ENCODE peak calls at places on chromosomes 4 and X, in four cellular contexts. E, B, S and R are unnamed samples.

GRCh38 chr4:74054483-74055032 is 16.1 kb upstream of the CXCL3 start:
- DNase-seq in S (no peak), B (no peak), E (no peak), R (no peak)

GRCh38 chr4:184265566-184266351 is 48.1 kb upstream of the ENPP6 start:
- DNase-seq in B (no peak), E (peak; percentile 55), S (no peak), R (no peak)

GRCh38 chr4:158253350-158253980 is 43.2 kb downstream of the TMEM144 start:
- DNase-seq in E (peak; percentile 71), B (peak; percentile 53), S (peak; percentile 71), R (peak; percentile 73)

GRCh38 chr4:1851575-1852415 is 4.2 kb downstream of the LETM1 start:
- DNase-seq in E (no peak), B (no peak), S (peak; percentile 33), R (peak; percentile 53)

GRCh38 chr4:105909699-105910340 is 14.5 kb downstream of the NPNT start:
- DNase-seq in E (no peak), B (no peak), S (peak; percentile 26), R (no peak)

GRCh38 chr4:138898282-138898681 is 117.3 kb upstream of the NOCT start:
- DNase-seq in S (no peak), B (no peak), E (no peak), R (no peak)

GRCh38 chr4:138609943-138610350 is 367.8 kb upstream of the SLC7A11 start:
- DNase-seq in B (no peak), S (no peak), E (no peak), R (peak; percentile 5)

GRCh38 chr4:20428410-20429160 is 176.9 kb downstream of the SLIT2 start:
- DNase-seq in E (no peak), S (no peak), B (no peak), R (no peak)

GRCh38 chr4:83731609-83732008 is 195.7 kb downstream of the GPAT3 start:
- DNase-seq in E (no peak), S (no peak), B (no peak), R (no peak)

GRCh38 chr4:165541773-165542459 is 163.1 kb downstream of the CPE start:
- DNase-seq in B (no peak), S (no peak), E (no peak), R (no peak)

GRCh38 chr4:77120888-77121508 is 36.0 kb upstream of the CCNG2 start:
- DNase-seq in B (peak; percentile 3), E (no peak), S (peak; percentile 43), R (no peak)

GRCh38 chr4:119628281-119629141 is at the start of gene PDE5A:
- DNase-seq in B (peak; percentile 46), E (peak; percentile 78), S (peak; percentile 91), R (peak; percentile 69)

GRCh38 chr4:83582289-83582756 is 46.4 kb downstream of the GPAT3 start:
- DNase-seq in B (no peak), E (peak; percentile 69), S (peak; percentile 73), R (no peak)

GRCh38 chrX:49164589-49165360 is 2.2 kb downstream of the MAGIX start:
- DNase-seq in S (no peak), E (no peak), B (no peak), R (no peak)

GRCh38 chrX:49167740-49168108 is 4.0 kb upstream of the PLP2 start:
- DNase-seq in E (no peak), S (no peak), B (no peak), R (no peak)

GRCh38 chrX:49163555-49164419 is 1.2 kb downstream of the MAGIX start:
- DNase-seq in S (peak; percentile 91), E (peak; percentile 80), B (peak; percentile 53), R (peak; percentile 96)

GRCh38 chrX:49166914-49167739 is 4.6 kb downstream of the MAGIX start:
- DNase-seq in S (peak; percentile 57), B (no peak), E (peak; percentile 58), R (peak; percentile 78)

DNA sequence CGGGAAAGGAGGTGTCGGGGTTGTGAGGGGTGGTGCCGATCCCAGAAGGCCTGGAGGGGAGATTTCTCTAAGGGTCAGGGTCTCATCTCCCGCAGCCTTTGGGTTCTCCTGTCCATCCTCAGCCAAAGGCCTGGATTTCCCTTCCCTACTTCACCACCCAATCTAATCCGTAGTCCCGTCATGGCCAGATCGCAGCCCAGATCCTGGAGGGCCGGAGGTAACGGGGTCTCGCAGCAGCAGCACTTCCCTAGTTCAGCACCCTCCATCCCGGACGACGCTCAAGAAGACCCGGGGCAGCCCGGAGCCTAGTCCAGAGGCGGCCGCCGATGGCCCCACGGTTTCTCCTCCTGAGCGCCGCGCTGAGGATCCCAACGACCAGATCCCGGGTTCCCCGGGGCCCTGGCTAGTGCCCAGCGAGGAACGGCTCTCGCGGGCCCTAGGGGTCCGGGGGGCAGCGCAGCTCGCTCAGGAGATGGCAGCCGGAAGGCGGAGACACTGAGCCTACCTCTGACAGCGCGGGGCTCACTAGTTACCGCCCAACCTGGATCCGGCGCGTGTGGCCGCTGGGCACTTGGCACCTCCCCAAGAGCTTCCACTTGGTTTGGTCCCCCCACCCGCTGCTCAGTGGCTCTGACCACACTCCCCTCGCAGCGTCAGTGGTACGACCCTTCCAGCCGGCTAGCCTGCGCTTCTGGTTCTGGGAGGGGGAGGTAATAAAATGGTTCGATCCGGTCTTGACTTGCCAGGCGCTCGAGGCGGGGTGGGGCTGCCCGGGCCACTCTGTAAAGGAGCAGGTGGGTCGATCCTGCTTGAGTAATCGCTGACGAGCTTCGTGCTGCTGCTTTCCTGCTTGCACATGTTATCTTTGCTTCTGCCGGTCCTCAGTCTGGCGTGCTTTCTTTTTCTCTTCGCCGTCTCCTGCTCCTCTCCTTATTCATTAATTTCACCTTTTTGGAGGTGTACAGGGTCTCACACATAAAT is 3.6 kb downstream of the MAGIX start:
- DNase-seq in E (peak; percentile 66), S (peak; percentile 83), B (no peak), R (peak; percentile 91)
- TF ChIP-seq POLR2A in E (no peak), S (peak; percentile 15), B (no peak), R (peak; percentile 59)

GRCh38 chrX:153971632-153972367 is at the start of gene HCFC1:
- DNase-seq in S (peak; percentile 91), E (peak; percentile 87), B (peak; percentile 75), R (peak; percentile 96)
- TF ChIP-seq POLR2A in S (peak; percentile 79), E (no peak), B (no peak), R (peak; percentile 75)

GRCh38 chrX:150982786-150983525 is at the start of gene HMGB3:
- DNase-seq in E (peak; percentile 92), B (peak; percentile 89), S (peak; percentile 90), R (peak; percentile 92)
- TF ChIP-seq POLR2A in E (no peak), B (peak; percentile 59), S (peak; percentile 63), R (peak; percentile 67)

GRCh38 chr4:40630335-40631021 is 814 bp upstream of the RBM47 start:
- DNase-seq in E (no peak), B (no peak), S (peak; percentile 86), R (no peak)
- TF ChIP-seq POLR2A in E (no peak), B (no peak), S (no peak), R (no peak)

GRCh38 chrX:136868283-136869055 is 12.1 kb downstream of the RBMX start:
- DNase-seq in S (no peak), E (no peak), B (no peak), R (no peak)
- TF ChIP-seq POLR2A in S (no peak), E (no peak), B (no peak), R (peak; percentile 9)

GRCh38 chrX:68498044-68498507 is 775 bp upstream of the YIPF6 start:
- DNase-seq in B (peak; percentile 19), S (no peak), E (no peak), R (peak; percentile 43)

GRCh38 chrX:68504237-68504636 is 5.4 kb downstream of the YIPF6 start:
- DNase-seq in E (peak; percentile 2), S (no peak), B (no peak), R (peak; percentile 13)

GRCh38 chrX:68503830-68504229 is 5.0 kb downstream of the YIPF6 start:
- DNase-seq in E (no peak), S (no peak), B (no peak), R (no peak)

GRCh38 chrX:68500105-68500504 is 1.3 kb downstream of the YIPF6 start:
- DNase-seq in B (no peak), S (no peak), E (no peak), R (no peak)

GRCh38 chrX:68498508-68499379 is at the start of gene YIPF6:
- DNase-seq in S (peak; percentile 80), E (peak; percentile 71), B (peak; percentile 55), R (peak; percentile 86)
- TF ChIP-seq POLR2A in S (peak; percentile 93), E (peak; percentile 96), B (peak; percentile 94), R (peak; percentile 98)

GRCh38 chr4:151029537-151029936 is 14.5 kb upstream of the LRBA start:
- DNase-seq in B (no peak), S (no peak), E (no peak), R (no peak)

GRCh38 chr4:151034829-151035228 is 19.7 kb upstream of the LRBA start:
- DNase-seq in B (no peak), E (no peak), S (no peak), R (no peak)

GRCh38 chr4:151035321-151035720 is 20.2 kb upstream of the LRBA start:
- DNase-seq in E (no peak), B (peak; percentile 41), S (peak; percentile 43), R (no peak)

DNA sequence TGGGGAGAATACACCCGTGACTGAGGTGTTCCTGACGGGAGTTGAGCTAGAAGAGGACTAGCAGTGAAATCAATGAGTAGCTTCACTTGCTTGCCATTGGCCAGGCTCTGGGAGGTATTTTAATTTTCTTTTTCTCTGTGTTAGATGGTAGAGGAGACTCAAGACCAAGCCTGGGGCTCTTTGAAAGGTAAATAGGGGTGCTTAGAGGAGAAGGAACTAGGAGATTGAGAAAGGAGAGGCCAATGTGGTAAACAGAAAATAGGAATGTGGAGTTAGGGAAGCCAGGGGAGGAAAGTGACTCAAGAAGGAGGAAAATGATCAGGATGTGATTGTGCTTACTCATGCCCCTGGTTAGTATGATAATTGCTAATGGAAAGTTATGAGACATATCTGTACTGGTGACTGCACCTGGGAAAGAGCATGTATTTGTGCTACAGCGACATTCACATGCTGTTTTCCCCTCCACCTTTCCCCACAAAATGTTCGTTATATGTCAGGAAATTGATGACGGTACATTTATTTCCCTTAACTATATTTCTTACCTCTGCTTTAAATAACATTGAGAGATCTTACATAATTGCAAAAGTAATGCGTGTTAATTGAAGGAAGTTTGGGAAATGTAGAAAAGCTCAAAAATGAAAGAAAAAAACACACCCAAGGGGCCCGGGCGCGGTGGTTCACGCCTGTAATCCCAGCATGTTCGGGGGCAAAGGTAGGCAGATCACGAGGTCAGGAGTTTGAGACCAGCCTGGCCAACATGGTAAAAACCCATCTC is 16.9 kb upstream of the LRBA start:
- DNase-seq in B (no peak), E (peak; percentile 97), S (no peak), R (peak; percentile 33)
- TF ChIP-seq POLR2A in B (no peak), E (peak; percentile 75), S (no peak), R (no peak)